ENCODE peak calls at places on chromosomes 3 and 15, in four cellular contexts. H is K562, J is A549, T is GM12878. O is an unnamed sample.

GRCh38 chr3:45765286-45765851 is 31.0 kb downstream of the SLC6A20 start:
- DNase-seq in H (no peak), J (no peak), T (no peak), O (no peak)

GRCh38 chr3:185316740-185317407 is 46.1 kb upstream of the MAP3K13 start:
- DNase-seq in H (no peak), J (no peak), T (no peak), O (no peak)

GRCh38 chr3:72306800-72307341 is 521.9 kb upstream of the PROK2 start:
- DNase-seq in H (no peak), J (no peak), T (no peak), O (peak; percentile 84)

GRCh38 chr3:110624571-110624970 is 447.0 kb upstream of the NECTIN3 start:
- DNase-seq in H (no peak), J (no peak), T (no peak), O (no peak)

GRCh38 chr3:197001972-197002700 is 27.5 kb downstream of the MELTF start:
- DNase-seq in H (no peak), J (no peak), T (no peak), O (no peak)

GRCh38 chr3:49346797-49347251 is 7.0 kb upstream of the USP4 start:
- DNase-seq in H (no peak), J (no peak), T (no peak), O (no peak)

GRCh38 chr3:152737021-152737908 is 97.7 kb upstream of the P2RY1 start:
- DNase-seq in H (no peak), J (no peak), T (peak; percentile 96), O (no peak)

GRCh38 chr3:132231633-132232032 is 85.6 kb upstream of the ACP3 start:
- DNase-seq in H (no peak), J (no peak), T (no peak), O (no peak)

GRCh38 chr3:196774191-196774820 is 34.6 kb downstream of the PAK2 start:
- DNase-seq in H (no peak), J (no peak), T (peak; percentile 17), O (no peak)

GRCh38 chr3:129663045-129663446 is 56.6 kb upstream of the PLXND1 start:
- DNase-seq in H (no peak), J (peak; percentile 42), T (no peak), O (no peak)

GRCh38 chr3:178086419-178086818 is 449.8 kb upstream of the KCNMB2 start:
- DNase-seq in H (no peak), J (no peak), T (no peak), O (no peak)

GRCh38 chr3:52200981-52201679 is 3.2 kb downstream of the ALAS1 start:
- DNase-seq in H (no peak), J (no peak), T (no peak), O (no peak)

GRCh38 chr3:149812165-149812605 is 830 bp upstream of the RNF13 start:
- DNase-seq in H (no peak), J (no peak), T (no peak), O (no peak)

GRCh38 chr3:52053307-52054304 is 2.8 kb downstream of the DUSP7 start:
- DNase-seq in H (no peak), J (no peak), T (peak; percentile 45), O (no peak)

GRCh38 chr3:169478566-169479313 is 184.8 kb downstream of the MECOM start:
- DNase-seq in H (no peak), J (no peak), T (no peak), O (no peak)

GRCh38 chr15:61989698-61990097 is 70.5 kb downstream of the VPS13C start:
- DNase-seq in H (no peak), J (no peak), T (no peak), O (no peak)

GRCh38 chr15:51401872-51402517 is 60.5 kb downstream of the GLDN start:
- DNase-seq in H (peak; percentile 54), J (peak; percentile 80), T (no peak), O (peak; percentile 39)

GRCh38 chr15:58564967-58565366 is 133.2 kb downstream of the LIPC start:
- DNase-seq in H (no peak), J (no peak), T (no peak), O (no peak)

GRCh38 chr15:66981746-66982145 is 83.7 kb upstream of the SMAD3 start:
- DNase-seq in H (peak; percentile 3), J (no peak), T (no peak), O (no peak)

GRCh38 chr3:188948658-188949400 is 222.9 kb upstream of the TPRG1 start:
- DNase-seq in H (no peak), J (peak; percentile 20), T (no peak), O (no peak)

GRCh38 chr3:108959017-108959416 is 5.3 kb upstream of the GUCA1C start:
- DNase-seq in H (no peak), J (no peak), T (no peak), O (no peak)

GRCh38 chr15:62362608-62363007 is 197.5 kb upstream of the C2CD4B start:
- DNase-seq in H (no peak), J (no peak), T (no peak), O (no peak)

DNA sequence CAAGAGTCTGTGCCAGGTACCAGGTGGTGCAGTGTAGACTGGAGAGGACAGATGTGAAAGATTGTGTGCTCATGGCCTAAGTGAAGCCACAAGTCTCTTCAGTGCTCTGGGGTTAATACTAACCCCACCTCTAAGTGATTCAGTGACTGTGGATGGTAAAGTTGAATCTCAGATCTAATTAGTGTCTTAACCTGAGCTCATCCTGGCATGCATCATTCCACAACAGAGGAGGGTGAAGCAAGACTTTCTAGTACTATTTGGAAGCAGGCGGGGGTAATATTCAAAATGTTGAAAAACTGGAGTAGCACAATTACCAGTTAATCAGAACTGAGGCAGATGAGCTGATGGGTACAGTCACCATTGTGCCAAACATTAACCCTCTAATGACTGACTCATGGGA is 2.8 kb upstream of the MESD start:
- DNase-seq in H (no peak), J (no peak), T (no peak), O (no peak)
- TF ChIP-seq CHD2 in H (no peak), J (no peak), T (no peak), O (no peak)

GRCh38 chr15:83626171-83626802 is 27.6 kb upstream of the ADAMTSL3 start:
- DNase-seq in H (no peak), J (no peak), T (no peak), O (no peak)
- TF ChIP-seq CHD2 in H (no peak), J (no peak), T (no peak), O (no peak)

DNA sequence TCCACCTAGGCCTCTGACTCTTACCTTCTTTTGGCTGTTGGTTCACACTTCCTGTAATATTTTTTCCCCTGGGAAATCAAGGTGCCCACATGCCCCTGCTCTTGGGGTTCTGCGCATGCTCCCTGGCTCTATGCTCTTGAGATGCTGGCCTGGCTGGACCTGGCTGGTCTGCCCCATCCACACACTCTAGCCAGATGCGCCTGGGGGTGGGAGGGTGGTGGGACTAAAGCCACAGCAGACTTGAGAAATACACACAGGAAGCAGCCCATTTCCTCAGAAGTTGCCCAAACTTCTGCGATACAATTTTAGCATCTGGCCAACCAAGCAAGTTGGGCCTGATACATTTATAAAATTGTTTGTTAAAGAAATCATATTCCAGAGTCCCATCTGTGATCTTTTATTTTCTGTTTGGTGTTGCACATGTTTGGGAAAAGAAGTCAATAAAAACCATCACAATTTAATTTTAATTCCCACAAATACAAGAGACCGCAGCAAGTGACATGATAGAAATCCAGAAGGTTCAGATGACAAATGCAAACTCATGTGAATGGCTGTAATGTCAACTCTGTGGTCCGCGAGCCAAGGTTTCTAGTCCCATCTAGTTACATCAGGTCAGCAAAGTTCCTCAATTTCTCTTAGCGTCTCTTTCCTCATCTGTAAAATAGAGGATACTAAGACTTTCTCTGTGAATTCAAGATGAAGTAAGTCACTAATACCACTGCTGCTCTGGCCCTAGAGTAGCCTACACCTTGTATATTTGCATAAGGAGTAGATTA is 55.9 kb upstream of the MEF2A start:
- DNase-seq in H (no peak), J (no peak), T (no peak), O (no peak)
- TF ChIP-seq CHD2 in H (no peak), J (no peak), T (no peak), O (no peak)

DNA sequence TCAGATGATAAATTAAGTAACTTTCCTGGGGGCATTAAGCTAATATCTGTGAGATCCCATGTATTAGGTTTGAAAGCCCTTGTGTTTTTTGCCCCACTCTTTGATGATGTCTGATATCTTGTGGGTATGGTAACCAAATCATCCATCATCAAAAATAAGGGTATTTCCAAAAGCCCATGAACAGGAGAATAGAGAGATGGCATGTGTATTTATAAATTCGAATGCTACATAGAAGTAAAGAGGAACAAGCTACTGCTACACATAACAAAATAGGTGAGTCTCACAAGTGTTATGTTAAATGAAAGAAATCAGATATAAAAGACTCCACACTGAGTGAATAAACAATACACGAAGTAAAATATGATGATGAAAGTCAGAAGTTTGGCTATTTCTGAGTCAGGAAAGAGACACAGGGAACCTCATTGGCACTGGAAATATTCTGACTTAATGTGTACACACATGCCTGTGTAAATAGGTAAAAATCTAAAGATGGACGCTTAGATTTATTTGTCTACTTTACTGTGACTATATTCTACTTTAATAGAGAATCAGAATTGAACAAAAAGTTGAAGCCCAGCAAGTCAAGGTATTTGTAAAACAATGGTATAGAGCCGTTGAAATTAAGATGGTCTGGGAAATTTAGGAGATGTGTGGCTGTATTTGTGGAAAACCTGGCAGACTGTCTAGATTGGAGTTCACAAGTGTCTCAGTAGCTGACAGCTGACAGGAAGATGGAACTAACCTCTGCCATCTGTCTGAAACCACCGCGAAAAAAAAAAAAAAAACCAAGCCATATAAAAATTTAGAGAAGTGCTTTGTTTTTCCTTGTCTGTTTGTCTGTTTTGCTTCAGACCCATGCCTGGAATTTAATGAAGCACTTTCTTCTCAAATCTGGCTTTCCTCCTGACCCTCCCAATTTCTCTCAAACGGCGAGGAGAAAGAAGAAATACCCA is 111.0 kb upstream of the TGFBR2 start:
- DNase-seq in H (no peak), J (no peak), T (no peak), O (no peak)
- TF ChIP-seq CHD2 in H (no peak), J (no peak), T (no peak), O (no peak)

GRCh38 chr15:53559364-53560253 is 199.9 kb downstream of the WDR72 start:
- DNase-seq in H (no peak), J (no peak), T (no peak), O (no peak)
- TF ChIP-seq CHD2 in H (no peak), J (no peak), T (no peak), O (no peak)

GRCh38 chr15:100958326-100959065 is 39.3 kb downstream of the LRRK1 start:
- DNase-seq in H (no peak), J (peak; percentile 77), T (no peak), O (no peak)

DNA sequence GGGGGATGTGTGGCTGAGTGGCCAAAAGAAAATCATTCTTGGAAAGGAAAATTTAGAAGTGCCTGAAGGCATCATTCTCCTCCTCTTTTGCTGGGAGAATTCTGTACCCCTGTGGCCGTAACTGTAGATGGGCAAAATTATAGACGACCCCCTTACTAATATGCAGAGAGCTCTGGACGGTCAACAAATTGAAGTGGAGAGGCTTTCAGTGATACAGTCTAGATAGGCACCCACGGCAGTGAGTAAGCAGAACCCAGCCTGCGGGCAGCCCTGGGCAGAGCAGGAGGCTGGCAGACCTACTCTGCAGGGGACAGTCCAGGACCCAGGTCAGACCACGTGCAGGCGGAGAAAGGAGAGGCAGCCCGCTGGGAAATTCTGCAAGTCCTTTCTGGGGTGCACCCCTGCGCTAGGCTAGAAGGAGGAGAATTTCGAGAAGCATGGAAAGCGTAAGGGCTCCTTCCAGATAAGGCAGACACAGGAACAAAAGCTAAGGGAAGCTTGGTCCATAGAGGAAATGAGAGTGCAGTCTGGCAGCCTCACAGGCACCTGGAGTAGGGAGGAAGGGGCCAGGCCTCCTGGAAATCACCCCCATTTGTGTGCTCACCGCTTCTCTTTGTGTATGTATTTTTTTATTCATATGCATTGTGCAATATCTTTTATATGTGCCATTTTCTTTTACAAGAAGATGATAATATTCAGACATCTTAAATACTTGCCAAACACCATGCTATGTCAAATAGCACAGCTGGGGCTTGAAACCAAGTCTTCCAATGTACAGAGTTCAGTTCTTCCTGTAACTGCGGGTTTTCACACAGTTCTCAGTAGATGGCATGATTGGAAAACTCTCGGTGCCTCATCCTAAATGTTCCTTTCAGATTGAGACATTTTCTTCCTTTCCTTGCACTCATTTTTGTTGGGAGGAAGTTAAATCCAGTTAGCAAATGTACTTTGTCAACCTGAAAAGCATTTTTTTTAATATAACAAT is 40.2 kb downstream of the LRRK1 start:
- DNase-seq in H (no peak), J (peak; percentile 83), T (no peak), O (no peak)
- TF ChIP-seq CHD2 in H (no peak), J (no peak), T (no peak), O (no peak)

GRCh38 chr3:24375947-24376384 is 118.7 kb downstream of the THRB start:
- DNase-seq in H (no peak), J (no peak), T (no peak), O (no peak)
- TF ChIP-seq CHD2 in H (no peak), J (no peak), T (no peak), O (no peak)

O was measured in SK-N-SH.